ENCODE peak calls at places on chromosomes 7 and 10, in seven cellular contexts. K, O, E, Y, P, Q and H are unnamed samples.

GRCh38 chr10:3526721-3527120 is 258.3 kb downstream of the KLF6 start:
- DNase-seq in Y (no peak), P (no peak), Q (no peak), E (no peak), O (no peak), K (no peak), H (no peak)

GRCh38 chr10:49081532-49082275 is 33.6 kb downstream of the VSTM4 start:
- DNase-seq in E (no peak), O (no peak), P (no peak), Q (no peak), Y (no peak), K (no peak), H (no peak)

GRCh38 chr10:47362199-47362598 is 14.0 kb downstream of the RBP3 start:
- DNase-seq in Y (no peak), Q (no peak), P (no peak), K (no peak), E (no peak), O (no peak), H (no peak)

GRCh38 chr7:105940111-105940510 is 23.0 kb upstream of the CDHR3 start:
- DNase-seq in Q (no peak), P (no peak), O (peak), K (no peak), Y (no peak), E (peak), H (no peak)

GRCh38 chr7:83842894-83843293 is 194.0 kb upstream of the SEMA3E start:
- DNase-seq in K (no peak), P (no peak), Q (no peak), E (no peak), O (no peak), Y (no peak), H (no peak)

GRCh38 chr10:71694567-71694968 is 25.0 kb downstream of the C10orf105 start:
- DNase-seq in Y (peak), O (no peak), Q (no peak), P (no peak), K (no peak), E (no peak), H (no peak)

GRCh38 chr10:112899396-112900065 is 50.5 kb upstream of the TCF7L2 start:
- DNase-seq in O (no peak), E (no peak), Y (no peak), Q (no peak), K (no peak), P (no peak), H (no peak)

GRCh38 chr7:151571471-151571870 is 51.8 kb upstream of the RHEB start:
- DNase-seq in Q (no peak), E (no peak), P (no peak), Y (no peak), K (no peak), O (no peak), H (no peak)

GRCh38 chr10:97991875-97992274 is 38.5 kb downstream of the CRTAC1 start:
- DNase-seq in E (no peak), O (no peak), Q (no peak), K (no peak), P (no peak), Y (no peak), H (no peak)

GRCh38 chr7:129707910-129708490 is 96.5 kb downstream of the NRF1 start:
- DNase-seq in Y (no peak), Q (no peak), P (no peak), K (no peak), E (peak), O (no peak), H (no peak)

GRCh38 chr7:98802088-98802780 is 67.6 kb downstream of the TMEM130 start:
- DNase-seq in K (no peak), Q (no peak), O (peak), E (peak), P (peak), Y (peak), H (no peak)

GRCh38 chr7:77770316-77770715 is 27.9 kb downstream of the TMEM60 start:
- DNase-seq in Y (no peak), P (no peak), K (no peak), O (no peak), E (no peak), Q (no peak), H (no peak)

GRCh38 chr7:130367088-130367755 is 13.1 kb upstream of the CPA1 start:
- DNase-seq in O (no peak), P (peak), E (no peak), Q (no peak), K (no peak), Y (no peak), H (no peak)

GRCh38 chr7:41599760-41600159 is 103.1 kb downstream of the INHBA start:
- DNase-seq in K (no peak), E (no peak), Q (no peak), P (no peak), Y (no peak), O (no peak), H (no peak)

GRCh38 chr7:149799397-149800168 is 26.2 kb upstream of the ZNF467 start:
- DNase-seq in P (no peak), Q (no peak), K (no peak), O (no peak), Y (no peak), E (no peak), H (no peak)

GRCh38 chr10:125629758-125630376 is 53.1 kb downstream of the TEX36 start:
- DNase-seq in Q (no peak), P (no peak), E (no peak), Y (no peak), K (peak), O (peak), H (peak)

GRCh38 chr10:131127610-131128009 is 183.9 kb downstream of the TCERG1L start:
- DNase-seq in Q (no peak), K (no peak), P (no peak), O (no peak), E (peak), Y (no peak), H (no peak)

GRCh38 chr10:35657621-35658020 is 15.5 kb upstream of the FZD8 start:
- DNase-seq in Q (no peak), O (no peak), E (no peak), K (no peak), P (no peak), Y (no peak), H (no peak)

GRCh38 chr10:13839430-13839986 is 252.7 kb downstream of the PRPF18 start:
- DNase-seq in Y (no peak), P (no peak), K (no peak), O (no peak), E (no peak), Q (no peak), H (no peak)

GRCh38 chr7:95605275-95605674 is 9.0 kb upstream of the PDK4 start:
- DNase-seq in Y (no peak), K (no peak), O (no peak), E (no peak), P (no peak), Q (no peak), H (no peak)

GRCh38 chr7:69364814-69365587 is 233.3 kb upstream of the AUTS2 start:
- DNase-seq in Q (no peak), K (no peak), O (no peak), P (no peak), Y (no peak), E (no peak), H (no peak)

GRCh38 chr10:63157845-63158624 is 24.9 kb downstream of the NRBF2 start:
- DNase-seq in Q (no peak), E (peak), Y (no peak), P (peak), O (peak), K (peak), H (no peak)

GRCh38 chr7:192701-193536 is 548 bp downstream of the FAM20C start:
- DNase-seq in P (no peak), O (no peak), E (no peak), K (no peak), Y (no peak), Q (no peak), H (no peak)

GRCh38 chr7:80529362-80529761 is 17.5 kb upstream of the GNAT3 start:
- DNase-seq in Q (no peak), P (no peak), O (no peak), Y (no peak), E (no peak), K (no peak), H (no peak)

GRCh38 chr10:127737563-127738511 is 852 bp downstream of the FOXI2 start:
- DNase-seq in Q (no peak), Y (no peak), K (no peak), O (no peak), P (no peak), E (no peak), H (no peak)

GRCh38 chr7:216360-217300 is 24.3 kb downstream of the FAM20C start:
- DNase-seq in Q (no peak), O (no peak), P (no peak), E (no peak), K (no peak), Y (no peak), H (no peak)

GRCh38 chr10:15238553-15239335 is 70.3 kb upstream of the NMT2 start:
- DNase-seq in P (no peak), K (peak), Y (no peak), E (no peak), Q (no peak), O (no peak), H (peak)

GRCh38 chr7:101804642-101805401 is 12.6 kb upstream of the CUX1 start:
- DNase-seq in P (no peak), E (no peak), K (no peak), Q (no peak), O (no peak), Y (no peak), H (no peak)

GRCh38 chr10:76337641-76338040 is 906.2 kb downstream of the LRMDA start:
- DNase-seq in O (no peak), P (no peak), Y (no peak), K (no peak), E (no peak), Q (no peak), H (no peak)

GRCh38 chr10:47063858-47064257 is 152.6 kb downstream of the PTPN20 start:
- DNase-seq in O (no peak), Q (no peak), E (peak), P (no peak), Y (no peak), K (no peak), H (no peak)

GRCh38 chr10:101014230-101014884 is 14.7 kb downstream of the LZTS2 start:
- DNase-seq in O (no peak), Y (peak), P (peak), E (no peak), Q (peak), K (no peak), H (no peak)

GRCh38 chr7:4025211-4025610 is 656.9 kb upstream of the FOXK1 start:
- DNase-seq in P (no peak), Q (no peak), O (no peak), K (no peak), Y (no peak), E (no peak), H (no peak)

GRCh38 chr10:132865851-132866600 is 76.3 kb downstream of the CFAP46 start:
- DNase-seq in E (no peak), O (no peak), Q (no peak), P (no peak), Y (no peak), K (no peak), H (no peak)

GRCh38 chr10:5616871-5617270 is 49.5 kb downstream of the ASB13 start:
- DNase-seq in Y (no peak), P (no peak), O (no peak), E (no peak), K (no peak), Q (no peak), H (no peak)

GRCh38 chr7:92064414-92065029 is 69.8 kb downstream of the CYP51A1 start:
- DNase-seq in P (no peak), O (no peak), E (no peak), K (no peak), Y (no peak), Q (no peak), H (no peak)